ENCODE peak calls at places on chromosomes 13 and 19, in nine cellular contexts. A is GM13976; Y is kidney epithelial cell; J is upper lobe of right lung; I is AG09309; G is CD4-positive, alpha-beta T cell; X is AG04450; L is HFFc6; D is foreskin fibroblast. R is an unnamed sample.

GRCh38 chr13:19864339-19865309 is 1.2 kb upstream of the ZMYM5 start:
- DNase-seq in J (peak), I (no peak), D (peak), Y (no peak), L (peak), G (peak), X (no peak), A (peak), R (peak)

GRCh38 chr19:2449019-2449418 is 7.7 kb downstream of the LMNB2 start:
- DNase-seq in I (no peak), G (no peak), D (peak), L (no peak), Y (no peak), X (no peak), J (no peak), A (no peak), R (no peak)

GRCh38 chr13:96544965-96545364 is 449.3 kb downstream of the OXGR1 start:
- DNase-seq in J (no peak), D (no peak), X (no peak), I (no peak), Y (no peak), A (no peak), L (no peak), G (no peak), R (no peak)

GRCh38 chr13:23610187-23610576 is 40.0 kb downstream of the TNFRSF19 start:
- DNase-seq in X (no peak), G (no peak), D (peak), L (no peak), A (no peak), I (no peak), Y (no peak), J (no peak), R (no peak)

GRCh38 chr19:17294051-17294891 is 9.0 kb downstream of the ABHD8 start:
- DNase-seq in J (peak), A (peak), X (no peak), G (peak), I (no peak), D (peak), L (no peak), Y (no peak), R (peak)

GRCh38 chr13:39350461-39350881 is 252.5 kb downstream of the LHFPL6 start:
- DNase-seq in G (no peak), L (no peak), X (no peak), D (no peak), I (no peak), J (no peak), Y (no peak), A (no peak), R (no peak)

GRCh38 chr19:45505996-45506245 is 1.4 kb upstream of the VASP start:
- DNase-seq in X (no peak), G (no peak), A (no peak), Y (no peak), J (no peak), L (no peak), I (no peak), D (no peak), R (no peak)

GRCh38 chr13:69524459-69525155 is 583.0 kb upstream of the ATXN8OS start:
- DNase-seq in L (no peak), X (no peak), J (no peak), G (no peak), A (no peak), I (no peak), Y (peak), D (no peak), R (no peak)

GRCh38 chr19:52248256-52248655 is 21.1 kb upstream of the ZNF766 start:
- DNase-seq in J (no peak), A (no peak), Y (no peak), I (peak), X (no peak), D (peak), L (peak), G (peak), R (no peak)

GRCh38 chr13:95301947-95302386 is 716 bp upstream of the ABCC4 start:
- DNase-seq in G (no peak), L (no peak), J (no peak), D (no peak), X (no peak), A (no peak), Y (no peak), I (no peak), R (no peak)

GRCh38 chr13:75762066-75762937 is 126.2 kb downstream of the LMO7 start:
- DNase-seq in Y (peak), G (no peak), J (no peak), I (no peak), X (no peak), D (no peak), A (peak), L (no peak), R (no peak)

GRCh38 chr19:3098515-3099346 is 4.6 kb downstream of the GNA11 start:
- DNase-seq in A (no peak), X (no peak), J (peak), G (no peak), I (no peak), Y (no peak), D (peak), L (no peak), R (no peak)

GRCh38 chr19:10271543-10272086 is 695 bp downstream of the ICAM1 start:
- DNase-seq in J (no peak), Y (no peak), L (no peak), A (peak), I (no peak), X (no peak), G (no peak), D (no peak), R (no peak)

GRCh38 chr13:73828811-73829210 is 305.4 kb downstream of the KLF12 start:
- DNase-seq in X (no peak), G (no peak), I (no peak), A (no peak), J (no peak), D (no peak), L (no peak), Y (no peak), R (no peak)

GRCh38 chr19:45817725-45818301 is 2.7 kb upstream of the RSPH6A start:
- DNase-seq in G (no peak), I (no peak), L (no peak), X (no peak), Y (no peak), J (no peak), D (no peak), A (no peak), R (no peak)

GRCh38 chr19:13557756-13558398 is 51.6 kb upstream of the CACNA1A start:
- DNase-seq in G (no peak), I (no peak), X (no peak), A (no peak), L (no peak), J (no peak), Y (no peak), D (no peak), R (peak)

GRCh38 chr13:98707309-98707999 is 45.0 kb downstream of the SLC15A1 start:
- DNase-seq in Y (no peak), X (no peak), I (no peak), J (no peak), A (no peak), L (no peak), G (no peak), D (no peak), R (no peak)

GRCh38 chr19:41957161-41957837 is 1.8 kb downstream of the RABAC1 start:
- DNase-seq in G (no peak), A (no peak), Y (no peak), D (no peak), I (no peak), X (no peak), J (no peak), L (no peak), R (no peak)

GRCh38 chr19:48969276-48970138 is 4.4 kb downstream of the FTL start:
- DNase-seq in A (no peak), X (no peak), D (peak), G (no peak), L (peak), J (peak), I (no peak), Y (no peak), R (no peak)

GRCh38 chr13:38687246-38688229 is 661 bp downstream of the FREM2 start:
- DNase-seq in Y (no peak), D (peak), X (no peak), A (peak), I (no peak), G (no peak), J (peak), L (no peak), R (peak)

GRCh38 chr19:35744335-35744687 is 907 bp downstream of the U2AF1L4 start:
- DNase-seq in A (no peak), G (no peak), L (no peak), X (no peak), I (no peak), D (no peak), Y (no peak), J (no peak), R (no peak)

GRCh38 chr19:35746087-35746462 is 624 bp downstream of the PSENEN start:
- DNase-seq in G (no peak), A (no peak), L (no peak), J (no peak), Y (no peak), I (no peak), X (no peak), D (no peak), R (no peak)

GRCh38 chr19:35743640-35744306 is 1.4 kb downstream of the U2AF1L4 start:
- DNase-seq in D (no peak), G (no peak), Y (no peak), J (no peak), L (no peak), X (no peak), I (no peak), A (no peak), R (no peak)

GRCh38 chr19:35745328-35746086 is at the start of the genes PSENEN and U2AF1L4:
- DNase-seq in G (peak), J (peak), I (peak), A (peak), X (peak), D (peak), Y (peak), L (peak), R (peak)

DNA sequence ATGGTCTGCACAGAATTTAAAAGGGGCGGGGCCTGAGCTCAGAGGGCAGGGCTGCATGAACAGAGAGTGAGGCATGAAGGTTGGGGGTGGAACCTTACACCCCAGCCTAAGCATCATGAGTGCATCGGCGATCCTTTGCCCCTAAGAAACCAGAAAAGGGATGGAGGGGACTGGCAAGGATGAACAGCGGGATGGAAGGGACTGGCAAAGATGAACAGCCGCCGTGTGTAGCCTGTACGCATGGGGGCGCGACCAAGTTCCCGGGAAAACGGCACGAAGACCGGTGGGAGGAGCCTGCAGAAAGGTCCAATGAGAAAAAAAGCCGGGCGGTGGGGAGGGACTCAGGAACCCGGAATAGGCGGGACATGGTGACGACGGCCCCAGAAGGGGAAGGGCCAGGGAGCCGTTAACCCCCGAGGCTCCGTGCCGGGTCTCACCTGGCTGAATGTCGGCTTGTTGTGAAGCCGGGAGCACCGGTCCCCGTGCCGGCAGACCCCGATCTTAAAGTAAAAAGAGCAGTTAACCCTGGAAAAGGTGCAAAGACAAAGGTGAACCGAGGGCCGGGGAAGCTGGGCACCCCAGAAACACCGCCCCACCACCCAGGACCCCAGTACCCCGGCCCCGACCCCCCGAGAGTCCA is 410 bp downstream of the U2AF1L4 start:
- DNase-seq in J (peak), I (peak), D (peak), X (peak), G (peak), L (peak), Y (peak), A (peak), R (peak)
- TF ChIP-seq CTCF in J (peak), I (peak), D (peak), X (peak), G (no peak), L (peak), Y (peak), A (peak), R (peak)

GRCh38 chr19:28705008-28705407 is 507.9 kb downstream of the UQCRFS1 start:
- DNase-seq in X (peak), D (peak), I (peak), A (no peak), G (no peak), Y (peak), J (no peak), L (peak), R (peak)
- TF ChIP-seq CTCF in X (peak), D (peak), I (peak), A (no peak), G (no peak), Y (peak), J (no peak), L (peak), R (peak)

DNA sequence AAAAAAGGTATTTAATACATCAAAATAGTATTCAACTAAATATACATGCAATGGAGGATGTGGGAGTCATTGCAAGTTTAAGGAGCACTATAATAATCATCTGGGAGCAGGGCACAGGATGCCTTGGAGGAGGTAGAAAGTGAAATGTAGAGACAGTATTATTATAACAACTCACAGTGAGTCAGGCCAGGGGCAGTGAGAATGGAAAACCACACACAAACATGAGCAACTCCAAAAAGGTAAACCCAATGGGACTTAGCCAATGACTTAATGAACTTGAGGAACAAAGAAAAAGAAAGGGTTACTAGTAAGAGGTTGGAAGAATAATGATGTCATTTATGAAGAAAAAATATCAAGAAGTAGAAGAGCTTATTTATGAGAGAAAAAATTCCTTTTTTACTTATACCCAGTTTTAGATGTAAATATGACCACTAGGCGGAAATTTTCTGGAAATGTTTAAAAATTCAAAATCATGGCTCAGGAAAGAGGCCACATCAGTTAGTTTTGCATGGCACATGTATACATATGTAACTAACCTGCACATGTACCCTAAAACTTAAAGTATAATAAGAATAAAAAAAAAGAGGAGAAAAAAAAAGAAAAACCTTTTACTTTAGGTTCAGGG is 389.3 kb downstream of the SUCLA2 start:
- DNase-seq in L (no peak), D (peak), X (peak), G (no peak), J (no peak), Y (peak), A (no peak), I (no peak), R (no peak)
- TF ChIP-seq CTCF in L (peak), D (no peak), X (peak), G (no peak), J (no peak), Y (no peak), A (no peak), I (no peak), R (no peak)

GRCh38 chr19:34330116-34330515 is 34.9 kb upstream of the GPI start:
- DNase-seq in G (no peak), D (no peak), X (no peak), I (no peak), L (no peak), J (no peak), Y (no peak), A (no peak), R (no peak)
- TF ChIP-seq CTCF in G (no peak), D (no peak), X (no peak), I (no peak), L (no peak), J (no peak), Y (no peak), A (no peak), R (no peak)

R was measured in Calu3.